ENCODE peak calls at places on chromosomes 6 and 20, in five cellular contexts. P is effector CD8-positive, alpha-beta T cell; G is AML-193; A is CD4-positive, alpha-beta T cell; C is HT1080. X is an unnamed sample.
A peak's percentile ranks its signal among the peaks of the same experiment; 100 is the strongest.

GRCh38 chr20:7348253-7348652 is 580.8 kb downstream of the BMP2 start:
- DNase-seq in P (no peak), G (no peak), A (no peak), C (no peak), X (no peak)

GRCh38 chr20:13012886-13013285 is 4.1 kb downstream of the SPTLC3 start:
- DNase-seq in P (no peak), G (no peak), A (no peak), C (no peak), X (no peak)

GRCh38 chr20:17177341-17177740 is 49.5 kb upstream of the PCSK2 start:
- DNase-seq in P (no peak), G (no peak), A (no peak), C (no peak), X (no peak)

GRCh38 chr20:301886-302848 is 4.8 kb downstream of the ZCCHC3 start:
- DNase-seq in P (no peak), G (no peak), A (no peak), C (no peak), X (no peak)

GRCh38 chr20:48716086-48716485 is 111.7 kb downstream of the PREX1 start:
- DNase-seq in P (no peak), G (no peak), A (peak; percentile 20), C (no peak), X (no peak)

GRCh38 chr6:89887452-89888137 is 6.7 kb upstream of the GJA10 start:
- DNase-seq in P (no peak), G (no peak), A (no peak), C (no peak), X (no peak)

GRCh38 chr6:75723382-75723781 is 25.7 kb upstream of the MYO6 start:
- DNase-seq in P (no peak), G (no peak), A (no peak), C (no peak), X (no peak)

GRCh38 chr6:87066449-87067288 is 28.2 kb downstream of the CGA start:
- DNase-seq in P (no peak), G (peak; percentile 49), A (peak; percentile 3), C (peak; percentile 64), X (peak; percentile 31)

GRCh38 chr6:145829950-145830349 is 15.4 kb upstream of the FBXO30 start:
- DNase-seq in P (no peak), G (no peak), A (no peak), C (no peak), X (no peak)

GRCh38 chr20:62350629-62351422 is 16.3 kb downstream of the LAMA5 start:
- DNase-seq in P (no peak), G (no peak), A (no peak), C (no peak), X (no peak)

GRCh38 chr20:19540401-19540800 is 217.7 kb upstream of the RIN2 start:
- DNase-seq in P (no peak), G (no peak), A (no peak), C (no peak), X (no peak)

GRCh38 chr20:50959543-50960126 is 1.0 kb downstream of the MOCS3 start:
- DNase-seq in P (no peak), G (no peak), A (no peak), C (no peak), X (no peak)

GRCh38 chr6:83781506-83781905 is 71.7 kb upstream of the RIPPLY2 start:
- DNase-seq in P (no peak), G (no peak), A (no peak), C (no peak), X (no peak)

GRCh38 chr6:144321839-144322591 is 36.9 kb downstream of the UTRN start:
- DNase-seq in P (no peak), G (no peak), A (no peak), C (peak; percentile 34), X (peak; percentile 36)

GRCh38 chr20:43736588-43737091 is 9.8 kb upstream of the GTSF1L start:
- DNase-seq in P (no peak), G (no peak), A (no peak), C (no peak), X (no peak)

GRCh38 chr6:4503700-4504099 is 272.5 kb upstream of the CDYL start:
- DNase-seq in P (no peak), G (no peak), A (no peak), C (no peak), X (no peak)

GRCh38 chr20:4406627-4407026 is 315.1 kb upstream of the PRND start:
- DNase-seq in P (no peak), G (no peak), A (no peak), C (peak; percentile 72), X (peak; percentile 61)

GRCh38 chr6:26336355-26337198 is 28.4 kb upstream of the BTN3A2 start:
- DNase-seq in P (no peak), G (peak; percentile 37), A (no peak), C (peak; percentile 92), X (peak; percentile 89)

GRCh38 chr6:162899148-162899547 is 171.4 kb downstream of the PACRG start:
- DNase-seq in P (no peak), G (no peak), A (no peak), C (peak; percentile 63), X (no peak)

GRCh38 chr6:157693867-157694266 is 129.2 kb upstream of the SNX9 start:
- DNase-seq in P (no peak), G (no peak), A (no peak), C (no peak), X (no peak)

GRCh38 chr6:163132050-163132750 is 282.3 kb upstream of the QKI start:
- DNase-seq in P (no peak), G (no peak), A (no peak), C (peak; percentile 43), X (no peak)

GRCh38 chr20:36773123-36773547 is 428 bp downstream of the DSN1 start:
- DNase-seq in P (no peak), G (no peak), A (no peak), C (no peak), X (no peak)

GRCh38 chr6:43061861-43062260 is 2.4 kb downstream of the KLC4 start:
- DNase-seq in P (no peak), G (no peak), A (no peak), C (peak; percentile 34), X (peak; percentile 54)

GRCh38 chr6:21802611-21802899 is 209.0 kb downstream of the SOX4 start:
- DNase-seq in P (no peak), G (no peak), A (no peak), C (no peak), X (no peak)

GRCh38 chr6:151391021-151391470 is 313 bp downstream of the ZBTB2 start:
- DNase-seq in P (peak; percentile 71), G (no peak), A (peak; percentile 83), C (peak; percentile 36), X (peak; percentile 24)

GRCh38 chr6:154408906-154409500 is 52.4 kb upstream of the IPCEF1 start:
- DNase-seq in P (no peak), G (peak; percentile 25), A (no peak), C (no peak), X (no peak)

GRCh38 chr20:32965581-32966373 is 38.5 kb downstream of the SUN5 start:
- DNase-seq in P (no peak), G (no peak), A (no peak), C (no peak), X (no peak)

GRCh38 chr20:59958123-59958522 is at the start of gene CDH26:
- DNase-seq in P (no peak), G (no peak), A (no peak), C (no peak), X (no peak)

GRCh38 chr6:27591660-27592059 is 118.8 kb upstream of the ZNF184 start:
- DNase-seq in P (no peak), G (no peak), A (no peak), C (peak; percentile 67), X (peak; percentile 80)

X was measured in A172.